ENCODE peak calls at places on chromosome 15, in nine cellular contexts. One of them, this sample, is unnamed.

GRCh38 chr15:100994597-100995446 is 75.7 kb downstream of the LRRK1 start:
- DNase-seq in mammary epithelial cell: no peak
- DNase-seq in cardiac muscle cell: peak; percentile 16
- DNase-seq in CD8-positive, alpha-beta T cell: no peak
- DNase-seq in uterus: no peak
- DNase-seq in right lobe of liver: no peak
- DNase-seq in AG10803: no peak
- DNase-seq in fibroblast of mammary gland: no peak
- DNase-seq in neural progenitor cell: no peak
- DNase-seq in this sample: no peak

GRCh38 chr15:40047413-40048154 is 8.6 kb upstream of the SRP14 start:
- DNase-seq in mammary epithelial cell: peak; percentile 77
- DNase-seq in cardiac muscle cell: no peak
- DNase-seq in CD8-positive, alpha-beta T cell: no peak
- DNase-seq in uterus: peak; percentile 60
- DNase-seq in right lobe of liver: no peak
- DNase-seq in AG10803: peak; percentile 65
- DNase-seq in fibroblast of mammary gland: peak; percentile 84
- DNase-seq in neural progenitor cell: no peak
- DNase-seq in this sample: peak; percentile 92

GRCh38 chr15:37792351-37792750 is 142.1 kb upstream of the TMCO5A start:
- DNase-seq in mammary epithelial cell: no peak
- DNase-seq in cardiac muscle cell: no peak
- DNase-seq in CD8-positive, alpha-beta T cell: no peak
- DNase-seq in uterus: no peak
- DNase-seq in right lobe of liver: no peak
- DNase-seq in AG10803: no peak
- DNase-seq in fibroblast of mammary gland: no peak
- DNase-seq in neural progenitor cell: no peak
- DNase-seq in this sample: peak; percentile 68

GRCh38 chr15:26628071-26628470 is 144.8 kb downstream of the GABRB3 start:
- DNase-seq in mammary epithelial cell: no peak
- DNase-seq in cardiac muscle cell: no peak
- DNase-seq in CD8-positive, alpha-beta T cell: no peak
- DNase-seq in uterus: no peak
- DNase-seq in right lobe of liver: no peak
- DNase-seq in AG10803: no peak
- DNase-seq in fibroblast of mammary gland: no peak
- DNase-seq in neural progenitor cell: no peak
- DNase-seq in this sample: no peak

GRCh38 chr15:47460775-47461174 is 256.5 kb upstream of the SEMA6D start:
- DNase-seq in mammary epithelial cell: peak; percentile 29
- DNase-seq in cardiac muscle cell: no peak
- DNase-seq in CD8-positive, alpha-beta T cell: no peak
- DNase-seq in uterus: no peak
- DNase-seq in right lobe of liver: no peak
- DNase-seq in AG10803: no peak
- DNase-seq in fibroblast of mammary gland: no peak
- DNase-seq in neural progenitor cell: no peak
- DNase-seq in this sample: no peak

GRCh38 chr15:85541744-85542143 is 161.3 kb downstream of the AKAP13 start:
- DNase-seq in mammary epithelial cell: peak; percentile 24
- DNase-seq in cardiac muscle cell: no peak
- DNase-seq in CD8-positive, alpha-beta T cell: no peak
- DNase-seq in uterus: no peak
- DNase-seq in right lobe of liver: no peak
- DNase-seq in AG10803: no peak
- DNase-seq in fibroblast of mammary gland: peak; percentile 16
- DNase-seq in neural progenitor cell: no peak
- DNase-seq in this sample: no peak

GRCh38 chr15:84842781-84843180 is 25.6 kb downstream of the ALPK3 start:
- DNase-seq in mammary epithelial cell: no peak
- DNase-seq in cardiac muscle cell: no peak
- DNase-seq in CD8-positive, alpha-beta T cell: no peak
- DNase-seq in uterus: no peak
- DNase-seq in right lobe of liver: no peak
- DNase-seq in AG10803: no peak
- DNase-seq in fibroblast of mammary gland: no peak
- DNase-seq in neural progenitor cell: no peak
- DNase-seq in this sample: no peak

GRCh38 chr15:26091184-26091583 is 228.1 kb upstream of the ATP10A start:
- DNase-seq in mammary epithelial cell: no peak
- DNase-seq in cardiac muscle cell: no peak
- DNase-seq in CD8-positive, alpha-beta T cell: no peak
- DNase-seq in uterus: no peak
- DNase-seq in right lobe of liver: no peak
- DNase-seq in AG10803: no peak
- DNase-seq in fibroblast of mammary gland: no peak
- DNase-seq in neural progenitor cell: no peak
- DNase-seq in this sample: no peak

GRCh38 chr15:43723151-43723550 is 23.1 kb upstream of the PDIA3 start:
- DNase-seq in mammary epithelial cell: no peak
- DNase-seq in cardiac muscle cell: no peak
- DNase-seq in CD8-positive, alpha-beta T cell: no peak
- DNase-seq in uterus: no peak
- DNase-seq in right lobe of liver: no peak
- DNase-seq in AG10803: no peak
- DNase-seq in fibroblast of mammary gland: no peak
- DNase-seq in neural progenitor cell: no peak
- DNase-seq in this sample: no peak

DNA sequence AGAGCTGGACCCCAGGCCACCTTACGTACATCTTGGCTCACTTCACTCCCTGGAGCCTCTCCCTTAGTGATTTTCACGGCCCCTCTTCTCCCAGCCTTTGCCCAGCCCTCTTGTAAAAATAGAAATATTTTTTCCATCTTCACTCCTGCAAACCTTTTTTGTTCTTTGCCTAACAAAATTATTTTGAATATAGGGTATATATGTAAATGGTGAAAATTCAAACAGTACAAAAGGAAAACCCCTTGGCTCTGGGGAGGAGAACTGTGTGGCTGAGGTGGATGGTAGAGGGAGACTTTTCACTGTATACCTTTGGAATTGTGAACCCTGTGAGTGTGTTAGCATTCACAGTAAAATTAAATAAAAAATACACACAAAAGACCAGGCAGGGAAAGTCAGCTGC is 34.9 kb upstream of the POLG start:
- DNase-seq in mammary epithelial cell: no peak
- DNase-seq in cardiac muscle cell: no peak
- DNase-seq in CD8-positive, alpha-beta T cell: no peak
- DNase-seq in uterus: no peak
- DNase-seq in right lobe of liver: no peak
- DNase-seq in AG10803: no peak
- DNase-seq in fibroblast of mammary gland: no peak
- DNase-seq in neural progenitor cell: no peak
- DNase-seq in this sample: no peak
- H3K4me3 ChIP-seq in mammary epithelial cell: no peak overlapping the region
- H3K4me3 ChIP-seq in cardiac muscle cell: no peak overlapping the region
- H3K4me3 ChIP-seq in CD8-positive, alpha-beta T cell: no peak overlapping the region
- H3K4me3 ChIP-seq in uterus: no peak overlapping the region
- H3K4me3 ChIP-seq in right lobe of liver: no peak overlapping the region
- H3K4me3 ChIP-seq in AG10803: no peak overlapping the region
- H3K4me3 ChIP-seq in fibroblast of mammary gland: no peak overlapping the region
- H3K4me3 ChIP-seq in neural progenitor cell: no peak overlapping the region
- H3K4me3 ChIP-seq in this sample: no peak overlapping the region

DNA sequence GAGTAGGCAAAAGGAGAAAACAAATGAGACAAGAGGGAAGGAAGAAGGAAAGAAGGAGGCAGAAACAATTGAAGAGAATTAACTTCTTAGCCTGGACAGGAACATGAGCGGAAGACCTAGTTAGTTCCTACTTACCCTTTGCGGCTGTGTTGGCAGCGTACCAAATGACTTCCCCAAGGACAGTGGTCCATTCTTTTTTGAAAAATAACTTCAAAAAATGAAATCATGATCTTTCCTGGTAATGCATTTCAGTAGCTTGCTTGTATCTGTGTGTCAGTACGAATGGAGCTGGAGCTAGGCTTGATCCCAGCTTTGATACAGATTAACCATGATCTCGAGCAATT is 41.5 kb upstream of the CFAP161 start:
- DNase-seq in mammary epithelial cell: no peak
- DNase-seq in cardiac muscle cell: no peak
- DNase-seq in CD8-positive, alpha-beta T cell: no peak
- DNase-seq in uterus: peak; percentile 39
- DNase-seq in right lobe of liver: no peak
- DNase-seq in AG10803: no peak
- DNase-seq in fibroblast of mammary gland: no peak
- DNase-seq in neural progenitor cell: no peak
- DNase-seq in this sample: no peak
- TF ChIP-seq CTCF in mammary epithelial cell: no peak
- TF ChIP-seq CTCF in cardiac muscle cell: no peak
- TF ChIP-seq CTCF in CD8-positive, alpha-beta T cell: no peak
- TF ChIP-seq CTCF in uterus: no peak
- TF ChIP-seq CTCF in right lobe of liver: no peak
- TF ChIP-seq CTCF in AG10803: no peak
- TF ChIP-seq CTCF in fibroblast of mammary gland: no peak
- TF ChIP-seq CTCF in neural progenitor cell: no peak
- TF ChIP-seq CTCF in this sample: no peak

GRCh38 chr15:92811514-92811913 is 88.6 kb upstream of the CHD2 start:
- DNase-seq in mammary epithelial cell: peak; percentile 83
- DNase-seq in cardiac muscle cell: no peak
- DNase-seq in CD8-positive, alpha-beta T cell: no peak
- DNase-seq in uterus: peak; percentile 13
- DNase-seq in right lobe of liver: peak; percentile 73
- DNase-seq in AG10803: no peak
- DNase-seq in fibroblast of mammary gland: no peak
- DNase-seq in neural progenitor cell: no peak
- DNase-seq in this sample: peak; percentile 14
- H3K4me3 ChIP-seq in mammary epithelial cell: peak overlapping the region; percentile 26
- H3K4me3 ChIP-seq in cardiac muscle cell: peak overlapping the region; percentile 44
- H3K4me3 ChIP-seq in CD8-positive, alpha-beta T cell: no peak overlapping the region
- H3K4me3 ChIP-seq in uterus: no peak overlapping the region
- H3K4me3 ChIP-seq in right lobe of liver: peak overlapping the region; percentile 20
- H3K4me3 ChIP-seq in AG10803: no peak overlapping the region
- H3K4me3 ChIP-seq in fibroblast of mammary gland: no peak overlapping the region
- H3K4me3 ChIP-seq in neural progenitor cell: peak overlapping the region; percentile 56
- H3K4me3 ChIP-seq in this sample: peak overlapping the region; percentile 48

GRCh38 chr15:69226028-69226355 is 65.6 kb downstream of the GLCE start:
- DNase-seq in mammary epithelial cell: no peak
- DNase-seq in cardiac muscle cell: no peak
- DNase-seq in CD8-positive, alpha-beta T cell: no peak
- DNase-seq in uterus: no peak
- DNase-seq in right lobe of liver: no peak
- DNase-seq in AG10803: no peak
- DNase-seq in fibroblast of mammary gland: no peak
- DNase-seq in neural progenitor cell: no peak
- DNase-seq in this sample: no peak

GRCh38 chr15:69224383-69224782 is 63.9 kb downstream of the GLCE start:
- DNase-seq in mammary epithelial cell: peak; percentile 21
- DNase-seq in cardiac muscle cell: no peak
- DNase-seq in CD8-positive, alpha-beta T cell: no peak
- DNase-seq in uterus: no peak
- DNase-seq in right lobe of liver: peak; percentile 90
- DNase-seq in AG10803: no peak
- DNase-seq in fibroblast of mammary gland: peak; percentile 0
- DNase-seq in neural progenitor cell: peak; percentile 8
- DNase-seq in this sample: no peak

GRCh38 chr15:69223083-69223813 is 62.8 kb downstream of the GLCE start:
- DNase-seq in mammary epithelial cell: no peak
- DNase-seq in cardiac muscle cell: no peak
- DNase-seq in CD8-positive, alpha-beta T cell: no peak
- DNase-seq in uterus: no peak
- DNase-seq in right lobe of liver: no peak
- DNase-seq in AG10803: no peak
- DNase-seq in fibroblast of mammary gland: no peak
- DNase-seq in neural progenitor cell: no peak
- DNase-seq in this sample: no peak

GRCh38 chr15:69222002-69222474 is 61.6 kb downstream of the GLCE start:
- DNase-seq in mammary epithelial cell: no peak
- DNase-seq in cardiac muscle cell: no peak
- DNase-seq in CD8-positive, alpha-beta T cell: no peak
- DNase-seq in uterus: no peak
- DNase-seq in right lobe of liver: peak; percentile 51
- DNase-seq in AG10803: no peak
- DNase-seq in fibroblast of mammary gland: no peak
- DNase-seq in neural progenitor cell: no peak
- DNase-seq in this sample: no peak

DNA sequence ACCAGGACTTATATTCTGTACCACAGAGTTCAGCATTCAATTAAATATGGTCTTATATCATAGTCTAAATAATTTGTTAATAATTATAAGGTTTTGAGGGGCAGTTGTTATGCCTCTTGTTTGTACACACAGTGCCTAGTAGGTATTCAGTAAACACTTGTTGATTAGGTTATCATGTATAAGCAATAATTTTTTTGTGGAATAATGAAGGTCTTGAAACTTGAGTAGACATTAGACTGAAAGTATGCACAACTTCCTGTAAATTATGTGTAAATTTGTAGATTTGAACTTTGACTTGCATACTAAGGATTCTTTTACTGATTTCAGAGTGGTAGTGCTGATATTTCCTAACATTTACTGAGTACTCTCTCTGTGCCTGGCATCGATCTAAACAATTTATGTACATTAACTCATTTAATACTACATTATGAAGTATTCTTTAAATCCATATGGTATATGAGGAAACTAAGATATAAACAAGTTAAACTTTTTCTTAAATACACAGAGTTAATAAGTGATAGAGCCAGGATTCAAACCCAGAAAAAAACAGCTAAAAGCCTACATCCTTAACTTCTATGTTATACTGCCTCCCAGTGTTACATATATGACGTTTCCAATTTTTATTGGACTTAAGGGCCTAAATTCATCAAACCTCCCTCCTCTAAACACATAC is 65.1 kb downstream of the GLCE start:
- DNase-seq in mammary epithelial cell: peak; percentile 14
- DNase-seq in cardiac muscle cell: peak; percentile 18
- DNase-seq in CD8-positive, alpha-beta T cell: no peak
- DNase-seq in uterus: no peak
- DNase-seq in right lobe of liver: no peak
- DNase-seq in AG10803: peak; percentile 37
- DNase-seq in fibroblast of mammary gland: peak; percentile 65
- DNase-seq in neural progenitor cell: peak; percentile 26
- DNase-seq in this sample: peak; percentile 58
- TF ChIP-seq CTCF in mammary epithelial cell: peak; percentile 16
- TF ChIP-seq CTCF in cardiac muscle cell: peak; percentile 41
- TF ChIP-seq CTCF in CD8-positive, alpha-beta T cell: no peak
- TF ChIP-seq CTCF in uterus: no peak
- TF ChIP-seq CTCF in right lobe of liver: peak; percentile 39
- TF ChIP-seq CTCF in AG10803: peak; percentile 45
- TF ChIP-seq CTCF in fibroblast of mammary gland: peak; percentile 40
- TF ChIP-seq CTCF in neural progenitor cell: peak; percentile 42
- TF ChIP-seq CTCF in this sample: peak; percentile 22

DNA sequence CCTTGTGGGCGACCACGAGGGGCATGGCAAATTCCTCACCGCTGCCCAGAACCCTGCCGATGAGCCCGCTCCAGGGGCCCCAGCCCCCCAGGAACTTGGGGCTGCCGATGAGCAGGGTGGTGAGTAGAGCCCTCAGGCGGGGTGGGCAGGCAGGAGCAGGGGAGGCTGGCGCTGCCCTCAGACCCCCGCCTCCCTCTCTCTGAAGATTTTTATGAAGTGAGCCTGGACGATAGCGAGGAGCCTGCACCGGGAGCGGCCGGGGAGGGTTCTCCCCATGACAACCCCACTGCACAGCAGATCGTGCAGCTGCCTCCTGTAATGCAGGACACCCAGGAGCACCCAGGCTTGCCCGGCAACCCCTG is 56.7 kb upstream of the UBE2Q2 start:
- DNase-seq in mammary epithelial cell: no peak
- DNase-seq in cardiac muscle cell: no peak
- DNase-seq in CD8-positive, alpha-beta T cell: no peak
- DNase-seq in uterus: no peak
- DNase-seq in right lobe of liver: no peak
- DNase-seq in AG10803: no peak
- DNase-seq in fibroblast of mammary gland: no peak
- DNase-seq in neural progenitor cell: no peak
- DNase-seq in this sample: no peak
- H3K4me3 ChIP-seq in mammary epithelial cell: no peak overlapping the region
- H3K4me3 ChIP-seq in cardiac muscle cell: peak overlapping the region; percentile 2
- H3K4me3 ChIP-seq in CD8-positive, alpha-beta T cell: no peak overlapping the region
- H3K4me3 ChIP-seq in uterus: no peak overlapping the region
- H3K4me3 ChIP-seq in right lobe of liver: no peak overlapping the region
- H3K4me3 ChIP-seq in AG10803: no peak overlapping the region
- H3K4me3 ChIP-seq in fibroblast of mammary gland: no peak overlapping the region
- H3K4me3 ChIP-seq in neural progenitor cell: peak overlapping the region; percentile 31
- H3K4me3 ChIP-seq in this sample: no peak overlapping the region